ENCODE peak calls at places on chromosomes 11 and 22, in four cellular contexts. One of them, this sample, is unnamed.

GRCh38 chr11:40338739-40339138 is 1120.7 kb downstream of the LRRC4C start:
- DNase-seq in A549: no peak
- DNase-seq in HepG2: no peak
- DNase-seq in SK-N-SH: no peak
- DNase-seq in this sample: no peak

GRCh38 chr22:47205081-47205491 is 442.6 kb downstream of the TBC1D22A start:
- DNase-seq in A549: no peak
- DNase-seq in HepG2: no peak
- DNase-seq in SK-N-SH: no peak
- DNase-seq in this sample: no peak

GRCh38 chr11:2302844-2303626 is 1.2 kb downstream of the TSPAN32 start:
- DNase-seq in A549: no peak
- DNase-seq in HepG2: no peak
- DNase-seq in SK-N-SH: peak; percentile 74
- DNase-seq in this sample: no peak

GRCh38 chr11:68825603-68826002 is 16.1 kb downstream of the CPT1A start:
- DNase-seq in A549: no peak
- DNase-seq in HepG2: peak; percentile 58
- DNase-seq in SK-N-SH: no peak
- DNase-seq in this sample: no peak

GRCh38 chr22:41094036-41094435 is 1.6 kb downstream of the EP300 start:
- DNase-seq in A549: no peak
- DNase-seq in HepG2: peak; percentile 31
- DNase-seq in SK-N-SH: peak; percentile 10
- DNase-seq in this sample: no peak

GRCh38 chr11:12131943-12132789 is 21.8 kb downstream of the MICAL2 start:
- DNase-seq in A549: no peak
- DNase-seq in HepG2: no peak
- DNase-seq in SK-N-SH: no peak
- DNase-seq in this sample: no peak

GRCh38 chr11:36377759-36378553 is 81.9 kb downstream of the PRR5L start:
- DNase-seq in A549: no peak
- DNase-seq in HepG2: no peak
- DNase-seq in SK-N-SH: no peak
- DNase-seq in this sample: no peak

GRCh38 chr11:64358907-64359711 is at the start of gene RPS6KA4:
- DNase-seq in A549: peak; percentile 71
- DNase-seq in HepG2: no peak
- DNase-seq in SK-N-SH: peak; percentile 95
- DNase-seq in this sample: no peak

GRCh38 chr11:69911310-69912160 is 92.3 kb upstream of the FGF3 start:
- DNase-seq in A549: no peak
- DNase-seq in HepG2: no peak
- DNase-seq in SK-N-SH: no peak
- DNase-seq in this sample: no peak

GRCh38 chr11:37978647-37979046 is 1380.6 kb upstream of the RAG2 start:
- DNase-seq in A549: no peak
- DNase-seq in HepG2: no peak
- DNase-seq in SK-N-SH: no peak
- DNase-seq in this sample: no peak

GRCh38 chr11:122104381-122104780 is 11.6 kb downstream of the BLID start:
- DNase-seq in A549: no peak
- DNase-seq in HepG2: no peak
- DNase-seq in SK-N-SH: no peak
- DNase-seq in this sample: no peak

GRCh38 chr22:48145738-48146137 is 1383.3 kb downstream of the TBC1D22A start:
- DNase-seq in A549: no peak
- DNase-seq in HepG2: no peak
- DNase-seq in SK-N-SH: no peak
- DNase-seq in this sample: peak; percentile 8

GRCh38 chr11:32374261-32374711 is 61.1 kb downstream of the WT1 start:
- DNase-seq in A549: peak; percentile 41
- DNase-seq in HepG2: peak; percentile 62
- DNase-seq in SK-N-SH: peak; percentile 45
- DNase-seq in this sample: peak; percentile 25

GRCh38 chr11:111835665-111836064 is 35.7 kb downstream of the ALG9 start:
- DNase-seq in A549: no peak
- DNase-seq in HepG2: no peak
- DNase-seq in SK-N-SH: no peak
- DNase-seq in this sample: no peak

GRCh38 chr11:47506363-47506762 is 46.6 kb downstream of the CELF1 start:
- DNase-seq in A549: no peak
- DNase-seq in HepG2: no peak
- DNase-seq in SK-N-SH: no peak
- DNase-seq in this sample: no peak

GRCh38 chr11:33912405-33913361 is 20.8 kb upstream of the LMO2 start:
- DNase-seq in A549: peak; percentile 41
- DNase-seq in HepG2: no peak
- DNase-seq in SK-N-SH: no peak
- DNase-seq in this sample: peak; percentile 82

GRCh38 chr11:63489879-63490278 is 1.1 kb downstream of the PLAAT5 start:
- DNase-seq in A549: no peak
- DNase-seq in HepG2: no peak
- DNase-seq in SK-N-SH: no peak
- DNase-seq in this sample: no peak

GRCh38 chr11:118128821-118129474 is 23.7 kb downstream of the SCN4B start:
- DNase-seq in A549: no peak
- DNase-seq in HepG2: no peak
- DNase-seq in SK-N-SH: no peak
- DNase-seq in this sample: no peak

GRCh38 chr11:63504933-63505586 is 824 bp upstream of the LGALS12 start:
- DNase-seq in A549: no peak
- DNase-seq in HepG2: no peak
- DNase-seq in SK-N-SH: no peak
- DNase-seq in this sample: no peak

GRCh38 chr11:119641991-119642745 is 86.8 kb downstream of the NECTIN1 start:
- DNase-seq in A549: peak; percentile 38
- DNase-seq in HepG2: peak; percentile 40
- DNase-seq in SK-N-SH: peak; percentile 50
- DNase-seq in this sample: no peak

GRCh38 chr11:44934110-44934509 is 16.6 kb downstream of the TP53I11 start:
- DNase-seq in A549: no peak
- DNase-seq in HepG2: no peak
- DNase-seq in SK-N-SH: no peak
- DNase-seq in this sample: no peak

GRCh38 chr22:28958611-28959010 is 75.2 kb downstream of the ZNRF3 start:
- DNase-seq in A549: no peak
- DNase-seq in HepG2: no peak
- DNase-seq in SK-N-SH: no peak
- DNase-seq in this sample: no peak
- TF ChIP-seq PBX3 in A549: no peak
- TF ChIP-seq PBX3 in HepG2: no peak
- TF ChIP-seq PBX3 in SK-N-SH: no peak
- TF ChIP-seq PBX3 in this sample: no peak

DNA sequence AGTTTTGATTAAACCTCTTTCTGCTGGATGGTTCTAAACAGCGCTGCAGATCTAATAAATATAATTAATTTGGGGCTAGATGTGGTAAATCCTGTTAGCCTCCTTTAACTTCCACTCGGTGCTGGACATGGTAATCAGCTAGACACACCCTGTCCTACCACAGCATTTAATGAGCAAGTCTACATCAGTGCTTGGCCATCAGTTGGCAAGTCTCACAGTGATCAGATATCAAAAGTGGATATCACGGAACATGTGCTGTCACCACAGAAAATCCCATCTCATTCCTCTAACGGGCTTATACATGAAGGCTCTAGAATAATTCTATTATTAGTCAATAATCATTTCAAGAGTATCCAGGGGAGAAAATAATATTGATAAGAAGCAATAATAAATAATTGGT is 5.6 kb upstream of the USP28 start:
- DNase-seq in A549: no peak
- DNase-seq in HepG2: no peak
- DNase-seq in SK-N-SH: no peak
- DNase-seq in this sample: no peak
- TF ChIP-seq PBX3 in A549: no peak
- TF ChIP-seq PBX3 in HepG2: no peak
- TF ChIP-seq PBX3 in SK-N-SH: no peak
- TF ChIP-seq PBX3 in this sample: no peak

GRCh38 chr11:109423114-109423859 is 1.3 kb downstream of the C11orf87 start:
- DNase-seq in A549: no peak
- DNase-seq in HepG2: no peak
- DNase-seq in SK-N-SH: peak; percentile 70
- DNase-seq in this sample: no peak
- TF ChIP-seq PBX3 in A549: no peak
- TF ChIP-seq PBX3 in HepG2: no peak
- TF ChIP-seq PBX3 in SK-N-SH: no peak
- TF ChIP-seq PBX3 in this sample: no peak

GRCh38 chr11:76083563-76084451 is 122.5 kb downstream of the WNT11 start:
- DNase-seq in A549: no peak
- DNase-seq in HepG2: no peak
- DNase-seq in SK-N-SH: no peak
- DNase-seq in this sample: no peak
- TF ChIP-seq PBX3 in A549: no peak
- TF ChIP-seq PBX3 in HepG2: no peak
- TF ChIP-seq PBX3 in SK-N-SH: no peak
- TF ChIP-seq PBX3 in this sample: no peak

DNA sequence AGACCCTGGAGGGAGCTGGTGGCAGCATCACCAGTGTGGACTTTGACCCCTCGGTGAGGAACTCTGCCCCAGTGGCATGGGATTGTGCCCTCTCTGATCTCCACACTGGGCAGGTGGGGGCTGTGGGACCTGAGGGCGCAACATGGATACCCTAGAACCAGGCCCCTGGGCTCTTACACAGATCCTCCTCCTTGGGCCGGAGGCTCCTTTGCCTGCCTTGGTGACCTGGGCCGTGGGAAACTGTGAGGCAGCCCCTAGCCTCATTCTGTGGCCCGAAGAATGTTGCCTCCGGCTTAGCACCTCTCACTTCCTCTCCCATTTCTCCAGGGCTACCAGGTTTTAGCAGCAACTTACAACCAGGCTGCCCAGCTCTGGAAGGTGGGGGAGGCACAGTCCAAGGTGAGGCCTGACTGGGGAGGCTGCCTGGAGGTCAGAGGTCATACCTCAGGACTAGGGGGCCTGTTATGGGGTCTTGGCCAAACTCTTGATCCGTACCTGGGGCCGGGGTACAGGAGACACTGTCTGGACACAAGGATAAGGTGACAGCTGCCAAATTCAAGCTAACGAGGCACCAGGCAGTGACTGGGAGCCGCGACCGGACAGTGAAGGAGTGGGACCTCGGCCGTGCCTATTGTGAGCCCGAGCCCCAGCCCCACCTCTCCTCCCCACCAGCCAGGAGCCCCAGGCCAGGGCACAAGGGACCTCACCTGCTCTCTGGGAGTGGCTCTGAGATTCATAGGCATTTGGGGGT is 12.2 kb downstream of the ATG16L2 start:
- DNase-seq in A549: no peak
- DNase-seq in HepG2: no peak
- DNase-seq in SK-N-SH: no peak
- DNase-seq in this sample: no peak
- TF ChIP-seq PBX3 in A549: no peak
- TF ChIP-seq PBX3 in HepG2: no peak
- TF ChIP-seq PBX3 in SK-N-SH: no peak
- TF ChIP-seq PBX3 in this sample: no peak

DNA sequence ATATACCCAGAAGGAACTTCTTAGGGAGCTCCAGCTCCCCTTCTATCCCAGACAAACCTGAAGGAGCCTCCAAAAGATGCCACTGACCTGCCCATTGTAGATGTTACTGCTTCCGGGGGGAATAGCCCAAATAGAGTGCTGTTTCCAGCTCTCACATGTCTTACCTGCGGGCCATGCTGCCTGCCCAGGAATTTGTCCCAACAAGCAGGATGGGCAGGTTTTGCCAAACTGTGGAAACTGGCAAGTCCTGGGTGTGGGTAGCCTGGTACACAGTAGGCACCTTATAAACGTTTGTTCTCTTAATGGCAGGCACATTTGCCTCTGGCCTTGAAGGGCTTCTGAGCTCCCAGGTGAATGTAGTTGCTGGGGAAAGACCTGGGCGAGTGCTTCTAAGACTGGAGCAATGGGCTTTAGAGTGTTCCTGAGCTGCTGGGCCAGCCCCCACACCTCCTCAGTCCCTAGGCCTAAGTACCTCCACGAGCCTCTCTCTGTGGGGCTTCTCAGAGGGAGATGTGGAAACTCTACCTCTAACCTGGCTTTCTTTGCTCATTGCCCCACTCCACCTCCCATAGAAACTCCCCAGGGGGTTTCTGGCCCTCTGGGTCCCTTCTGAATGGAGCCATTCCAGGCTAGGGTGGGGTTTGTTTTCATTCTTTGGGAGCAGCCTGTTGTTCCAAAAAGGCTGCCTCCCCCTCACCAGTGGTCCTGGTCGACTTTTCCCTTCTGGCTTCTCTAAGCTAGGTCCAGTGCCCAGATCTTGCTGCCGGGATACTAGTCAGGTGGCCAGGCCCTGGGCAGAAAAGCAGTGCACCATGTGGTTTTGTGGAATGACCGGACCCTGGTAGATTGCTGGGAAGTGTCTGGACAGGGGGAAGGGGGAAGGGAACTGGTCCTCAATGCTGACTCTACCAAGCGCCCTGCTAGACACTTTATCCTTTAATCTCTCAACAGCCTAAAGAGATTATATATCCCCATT is 37.2 kb downstream of the LIMK2 start:
- DNase-seq in A549: no peak
- DNase-seq in HepG2: no peak
- DNase-seq in SK-N-SH: no peak
- DNase-seq in this sample: no peak
- TF ChIP-seq PBX3 in A549: no peak
- TF ChIP-seq PBX3 in HepG2: no peak
- TF ChIP-seq PBX3 in SK-N-SH: no peak
- TF ChIP-seq PBX3 in this sample: no peak

GRCh38 chr11:450809-451451 is 851 bp downstream of the PTDSS2 start:
- DNase-seq in A549: peak; percentile 66
- DNase-seq in HepG2: peak; percentile 70
- DNase-seq in SK-N-SH: peak; percentile 69
- DNase-seq in this sample: no peak
- TF ChIP-seq PBX3 in A549: no peak
- TF ChIP-seq PBX3 in HepG2: no peak
- TF ChIP-seq PBX3 in SK-N-SH: no peak
- TF ChIP-seq PBX3 in this sample: no peak